ENCODE peak calls at places on chromosome 2, in seven cellular contexts. One of them, this sample, is unnamed.

GRCh38 chr2:126754240-126755004 is 98.5 kb downstream of the GYPC start:
- DNase-seq in activated naive CD8-positive, alpha-beta T cell treated with anti-CD3 and anti-CD28 coated beads, Interleukin-2, amount 50 U/mL, for 24 hours: no peak
- DNase-seq in cardiac muscle cell: no peak
- DNase-seq in ascending aorta: no peak
- DNase-seq in fibroblast of lung: no peak
- DNase-seq in T-cell: no peak
- DNase-seq in AG09319: no peak
- DNase-seq in this sample: no peak

GRCh38 chr2:177604291-177605065 is 211.9 kb downstream of the AGPS start:
- DNase-seq in activated naive CD8-positive, alpha-beta T cell treated with anti-CD3 and anti-CD28 coated beads, Interleukin-2, amount 50 U/mL, for 24 hours: no peak
- DNase-seq in cardiac muscle cell: peak
- DNase-seq in ascending aorta: no peak
- DNase-seq in fibroblast of lung: peak
- DNase-seq in T-cell: no peak
- DNase-seq in AG09319: peak
- DNase-seq in this sample: peak

GRCh38 chr2:229725716-229726346 is 11.5 kb upstream of the DNER start:
- DNase-seq in activated naive CD8-positive, alpha-beta T cell treated with anti-CD3 and anti-CD28 coated beads, Interleukin-2, amount 50 U/mL, for 24 hours: no peak
- DNase-seq in cardiac muscle cell: peak
- DNase-seq in ascending aorta: no peak
- DNase-seq in fibroblast of lung: peak
- DNase-seq in T-cell: no peak
- DNase-seq in AG09319: peak
- DNase-seq in this sample: no peak

GRCh38 chr2:177422271-177422670 is 29.7 kb downstream of the AGPS start:
- DNase-seq in activated naive CD8-positive, alpha-beta T cell treated with anti-CD3 and anti-CD28 coated beads, Interleukin-2, amount 50 U/mL, for 24 hours: no peak
- DNase-seq in cardiac muscle cell: no peak
- DNase-seq in ascending aorta: no peak
- DNase-seq in fibroblast of lung: no peak
- DNase-seq in T-cell: no peak
- DNase-seq in AG09319: no peak
- DNase-seq in this sample: no peak

GRCh38 chr2:138948070-138948539 is 167.9 kb upstream of the NXPH2 start:
- DNase-seq in activated naive CD8-positive, alpha-beta T cell treated with anti-CD3 and anti-CD28 coated beads, Interleukin-2, amount 50 U/mL, for 24 hours: no peak
- DNase-seq in cardiac muscle cell: peak
- DNase-seq in ascending aorta: no peak
- DNase-seq in fibroblast of lung: peak
- DNase-seq in T-cell: no peak
- DNase-seq in AG09319: peak
- DNase-seq in this sample: no peak

GRCh38 chr2:109318150-109318948 is 189.3 kb downstream of the SH3RF3 start:
- DNase-seq in activated naive CD8-positive, alpha-beta T cell treated with anti-CD3 and anti-CD28 coated beads, Interleukin-2, amount 50 U/mL, for 24 hours: no peak
- DNase-seq in cardiac muscle cell: peak
- DNase-seq in ascending aorta: peak
- DNase-seq in fibroblast of lung: peak
- DNase-seq in T-cell: no peak
- DNase-seq in AG09319: peak
- DNase-seq in this sample: no peak

GRCh38 chr2:160970052-160970846 is 190.0 kb upstream of the TANK start:
- DNase-seq in activated naive CD8-positive, alpha-beta T cell treated with anti-CD3 and anti-CD28 coated beads, Interleukin-2, amount 50 U/mL, for 24 hours: no peak
- DNase-seq in cardiac muscle cell: peak
- DNase-seq in ascending aorta: no peak
- DNase-seq in fibroblast of lung: peak
- DNase-seq in T-cell: no peak
- DNase-seq in AG09319: peak
- DNase-seq in this sample: peak

GRCh38 chr2:29322011-29322410 is 206.8 kb downstream of the CLIP4 start:
- DNase-seq in activated naive CD8-positive, alpha-beta T cell treated with anti-CD3 and anti-CD28 coated beads, Interleukin-2, amount 50 U/mL, for 24 hours: no peak
- DNase-seq in cardiac muscle cell: peak
- DNase-seq in ascending aorta: no peak
- DNase-seq in fibroblast of lung: no peak
- DNase-seq in T-cell: no peak
- DNase-seq in AG09319: no peak
- DNase-seq in this sample: no peak

This sample was measured in endothelial cell.